ENCODE peak calls at places on chromosome 15, in ten cellular contexts. Z is endothelial cell of umbilical vein, P is psoas muscle, N is lung, O is AG10803, A is hepatocyte, V is WTC11, T is pancreas, G is tibial artery, C is cardiac fibroblast. Q is an unnamed sample.

GRCh38 chr15:68311464-68311835 is 33.9 kb downstream of the FEM1B start:
- DNase-seq in Z (no peak), P (no peak), N (no peak), O (no peak), A (no peak), V (no peak), T (no peak), G (peak; percentile 16), C (no peak), Q (no peak)

GRCh38 chr15:100786901-100787566 is 92.6 kb upstream of the ALDH1A3 start:
- DNase-seq in Z (no peak), P (no peak), N (peak; percentile 24), O (no peak), A (no peak), V (peak; percentile 5), T (peak; percentile 4), G (no peak), C (no peak), Q (no peak)

GRCh38 chr15:59867436-59867835 is 136.7 kb upstream of the FOXB1 start:
- DNase-seq in Z (no peak), P (no peak), N (no peak), O (no peak), A (no peak), V (no peak), T (no peak), G (no peak), C (no peak), Q (no peak)

GRCh38 chr15:59791646-59792208 is 102.6 kb upstream of the BNIP2 start:
- DNase-seq in Z (no peak), P (no peak), N (no peak), O (no peak), A (no peak), V (no peak), T (no peak), G (no peak), C (no peak), Q (no peak)

GRCh38 chr15:96337991-96338771 is 7.7 kb downstream of the NR2F2 start:
- DNase-seq in Z (peak; percentile 38), P (no peak), N (no peak), O (no peak), A (no peak), V (no peak), T (no peak), G (no peak), C (peak; percentile 49), Q (no peak)

GRCh38 chr15:64092864-64093626 is 593 bp downstream of the CIAO2A start:
- DNase-seq in Z (peak; percentile 65), P (peak; percentile 54), N (peak; percentile 34), O (peak; percentile 66), A (peak; percentile 61), V (peak; percentile 44), T (peak; percentile 67), G (no peak), C (peak; percentile 58), Q (peak; percentile 45)

GRCh38 chr15:70319466-70319865 is 221.7 kb upstream of the TLE3 start:
- DNase-seq in Z (no peak), P (no peak), N (no peak), O (no peak), A (no peak), V (no peak), T (no peak), G (no peak), C (no peak), Q (no peak)

GRCh38 chr15:76802411-76802810 is 102.7 kb downstream of the SCAPER start:
- DNase-seq in Z (no peak), P (no peak), N (no peak), O (no peak), A (no peak), V (no peak), T (no peak), G (no peak), C (no peak), Q (no peak)

DNA sequence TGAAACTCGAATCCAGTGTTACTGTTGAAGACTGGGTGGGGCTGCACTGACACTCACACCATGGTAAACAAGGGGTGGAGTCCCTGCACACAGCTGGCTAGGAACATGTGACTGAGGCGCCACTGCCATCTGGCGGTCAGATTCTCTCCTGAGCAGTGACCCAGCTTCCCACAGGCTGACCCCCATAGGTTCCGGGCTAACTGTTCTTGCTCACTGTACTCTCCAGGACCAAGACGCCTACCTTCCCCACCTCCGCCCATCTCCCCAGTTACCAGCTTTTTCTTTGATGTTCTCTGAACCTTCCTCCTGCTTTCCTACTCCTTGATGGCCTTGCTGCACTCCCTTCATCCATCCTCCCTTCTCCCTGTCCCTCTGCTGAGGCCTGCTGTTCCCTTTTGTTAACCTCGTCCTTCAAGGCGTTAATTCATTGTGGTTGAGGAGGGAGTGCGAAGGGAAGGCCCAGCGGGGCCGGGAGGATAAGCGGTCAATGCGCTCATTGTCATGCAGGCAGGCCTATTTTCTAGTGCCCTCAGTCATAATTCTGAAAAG is 115.2 kb downstream of the ATP8B4 start:
- DNase-seq in Z (peak; percentile 63), P (peak; percentile 77), N (peak; percentile 80), O (peak; percentile 91), A (peak; percentile 93), V (peak; percentile 94), T (peak; percentile 71), G (peak; percentile 85), C (peak; percentile 94), Q (peak; percentile 92)
- TF ChIP-seq CTCF in Z (peak; percentile 75), P (peak; percentile 55), N (peak; percentile 32), O (peak; percentile 93), A (peak; percentile 85), V (peak; percentile 56), T (peak; percentile 31), G (peak; percentile 80), C (peak; percentile 89), Q (peak; percentile 57)

DNA sequence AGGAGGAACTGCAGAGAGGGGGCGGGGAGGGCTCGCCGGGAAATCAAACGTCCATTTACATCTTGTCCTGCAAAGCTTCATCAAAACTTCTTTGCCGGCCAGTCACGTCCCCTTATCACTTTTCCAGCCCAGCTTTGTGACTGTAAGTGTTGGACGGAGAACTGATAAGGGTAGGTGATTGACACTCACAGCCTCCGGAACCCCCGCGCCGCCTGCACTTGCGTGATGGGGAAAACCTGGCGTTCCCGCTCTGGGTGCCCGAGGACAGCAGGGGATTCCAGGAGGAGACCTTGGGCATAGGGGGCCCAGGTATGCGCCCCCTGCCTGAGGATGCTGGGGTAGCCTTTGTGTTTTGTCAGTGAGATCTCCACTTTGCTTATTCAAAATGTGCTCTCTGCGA is 72.8 kb upstream of the ANKRD34C start:
- DNase-seq in Z (no peak), P (no peak), N (no peak), O (no peak), A (peak; percentile 14), V (peak; percentile 67), T (no peak), G (no peak), C (no peak), Q (peak; percentile 50)
- TF ChIP-seq CTCF in Z (no peak), P (no peak), N (no peak), O (no peak), A (peak; percentile 33), V (peak; percentile 64), T (no peak), G (no peak), C (no peak), Q (peak; percentile 53)

GRCh38 chr15:40953713-40954074 is 423 bp downstream of the CHAC1 start:
- DNase-seq in Z (no peak), P (no peak), N (no peak), O (no peak), A (no peak), V (no peak), T (no peak), G (no peak), C (no peak), Q (peak; percentile 32)

GRCh38 chr15:40955141-40955903 is 2.1 kb downstream of the CHAC1 start:
- DNase-seq in Z (no peak), P (no peak), N (no peak), O (no peak), A (no peak), V (no peak), T (no peak), G (no peak), C (no peak), Q (no peak)

GRCh38 chr15:40951764-40952163 is 1.5 kb upstream of the CHAC1 start:
- DNase-seq in Z (no peak), P (no peak), N (no peak), O (no peak), A (no peak), V (no peak), T (no peak), G (no peak), C (no peak), Q (no peak)

GRCh38 chr15:40952301-40952900 is 870 bp upstream of the CHAC1 start:
- DNase-seq in Z (no peak), P (no peak), N (no peak), O (no peak), A (peak; percentile 8), V (no peak), T (no peak), G (no peak), C (no peak), Q (no peak)

DNA sequence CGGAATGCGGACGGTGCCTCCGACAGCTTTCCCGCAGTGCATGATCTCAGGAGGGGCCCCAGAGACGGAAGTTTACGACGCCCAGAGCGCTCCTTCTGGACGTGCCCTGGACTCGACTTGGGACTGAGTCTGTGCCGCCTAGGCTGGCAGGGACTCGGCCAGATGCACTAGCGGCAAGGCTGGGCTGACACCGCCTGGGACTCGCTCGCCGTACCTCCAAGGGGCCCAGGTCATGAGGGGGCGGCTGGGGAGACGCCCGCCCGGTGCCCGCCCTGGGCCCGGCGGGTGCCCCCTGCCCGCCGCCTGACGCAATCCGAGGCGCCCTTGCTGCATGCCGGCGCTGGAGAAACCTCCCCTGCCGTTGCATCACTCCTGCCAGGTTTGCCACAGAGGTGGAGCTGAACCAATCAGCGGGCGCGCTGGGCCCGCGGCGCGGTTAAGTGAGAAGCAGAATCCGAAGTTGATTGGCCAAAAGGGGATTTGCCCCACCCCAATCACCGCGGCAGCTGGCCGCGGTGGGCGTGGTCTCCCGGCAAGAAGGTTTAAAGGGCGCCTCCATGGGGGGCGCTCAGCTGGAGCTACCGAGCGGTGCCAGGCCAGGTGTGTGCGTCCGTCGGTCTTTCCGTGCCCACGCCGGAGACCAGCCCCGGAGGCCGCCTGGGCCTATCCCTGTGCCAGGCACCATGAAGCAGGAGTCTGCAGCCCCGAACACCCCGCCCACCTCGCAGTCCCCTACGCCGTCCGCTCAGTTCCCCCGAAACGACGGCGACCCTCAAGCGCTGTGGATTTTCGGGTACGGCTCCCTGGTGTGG is at the start of gene CHAC1:
- DNase-seq in Z (peak; percentile 98), P (peak; percentile 96), N (peak; percentile 97), O (peak; percentile 97), A (peak; percentile 96), V (peak; percentile 99), T (peak; percentile 98), G (peak; percentile 94), C (peak; percentile 97), Q (peak; percentile 91)
- TF ChIP-seq CTCF in Z (no peak), P (no peak), N (no peak), O (no peak), A (no peak), V (no peak), T (no peak), G (no peak), C (no peak), Q (no peak)

DNA sequence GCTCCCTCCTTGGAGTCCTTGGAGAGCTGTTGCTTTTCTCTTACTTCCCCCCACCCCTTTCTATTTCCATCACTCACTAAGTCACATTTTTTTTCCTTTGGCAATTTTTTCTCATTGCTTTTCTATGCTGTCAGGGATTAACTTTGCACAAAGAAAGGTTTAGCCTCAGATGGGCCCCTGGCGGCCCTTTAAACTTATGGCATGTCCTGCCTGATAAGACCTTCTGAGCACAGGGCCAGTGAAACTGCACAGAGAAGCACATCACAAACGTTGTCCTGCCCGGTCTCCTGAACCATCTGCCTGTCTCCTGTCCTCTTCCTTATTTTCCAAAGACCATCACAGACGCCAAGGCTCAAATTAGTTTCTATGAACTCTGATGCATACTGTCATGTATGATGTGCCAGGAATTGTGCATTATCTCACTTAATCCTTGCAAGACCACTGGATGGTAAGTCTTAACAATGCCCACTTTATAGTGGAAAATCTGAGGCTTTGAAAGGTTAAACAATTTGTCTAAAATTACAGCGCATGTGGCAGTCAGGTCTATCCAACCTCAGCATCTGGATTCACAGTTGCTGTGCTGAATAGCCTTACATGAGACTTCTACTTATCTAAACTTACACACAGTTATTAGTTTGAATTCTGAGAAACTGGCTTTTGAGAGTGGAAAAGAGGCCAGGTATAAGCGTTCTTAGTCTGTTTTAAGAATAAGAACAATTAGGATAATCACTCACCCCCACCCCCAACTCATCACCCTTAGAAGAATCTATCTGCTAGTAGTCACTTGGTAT is 648.1 kb downstream of the NTRK3 start:
- DNase-seq in Z (no peak), P (no peak), N (no peak), O (no peak), A (no peak), V (no peak), T (no peak), G (no peak), C (no peak), Q (no peak)
- TF ChIP-seq CTCF in Z (no peak), P (no peak), N (no peak), O (no peak), A (no peak), V (no peak), T (no peak), G (no peak), C (no peak), Q (no peak)

Q was measured in glutamatergic neuron.